ENCODE peak calls at places on chromosomes 4 and X, in seven cellular contexts. G is SJCRH30, P is fibroblast of lung, M is IMR-90, B is heart right ventricle, I is dorsolateral prefrontal cortex, R is endodermal cell. J is an unnamed sample.

GRCh38 chr4:40401646-40402045 is 66.5 kb downstream of the CHRNA9 start:
- DNase-seq in G (no peak), R (no peak), I (no peak), P (peak), B (no peak), M (peak), J (no peak)

GRCh38 chr4:40190880-40191815 is 5.7 kb upstream of the RHOH start:
- DNase-seq in P (no peak), G (no peak), R (no peak), B (no peak), M (no peak), I (no peak), J (no peak)

GRCh38 chrX:11619426-11619825 is 46.3 kb downstream of the ARHGAP6 start:
- DNase-seq in P (peak), G (no peak), R (no peak), M (peak), I (no peak), B (no peak), J (no peak)

GRCh38 chrX:31819455-31819854 is 747.6 kb upstream of the FTHL17 start:
- DNase-seq in R (no peak), P (no peak), G (no peak), B (no peak), I (no peak), M (no peak), J (no peak)

GRCh38 chrX:44352739-44353138 is 9.3 kb upstream of the EFHC2 start:
- DNase-seq in M (no peak), P (no peak), G (no peak), I (no peak), R (no peak), B (no peak), J (no peak)

GRCh38 chrX:55135171-55135570 is 46.4 kb downstream of the PAGE2 start:
- DNase-seq in I (peak), B (peak), G (peak), M (peak), R (peak), P (peak), J (no peak)

GRCh38 chr4:101039367-101039766 is 308.0 kb downstream of the PPP3CA start:
- DNase-seq in P (no peak), B (no peak), G (no peak), R (no peak), M (no peak), I (no peak), J (no peak)

GRCh38 chrX:32745323-32745722 is 466.0 kb downstream of the DMD start:
- DNase-seq in B (no peak), P (peak), M (no peak), R (no peak), I (no peak), G (no peak), J (no peak)

GRCh38 chr4:124932447-124932846 is 219.9 kb upstream of the ANKRD50 start:
- DNase-seq in M (no peak), G (no peak), B (no peak), I (no peak), R (no peak), P (no peak), J (no peak)

GRCh38 chr4:42638993-42639392 is 17.9 kb downstream of the ATP8A1 start:
- DNase-seq in I (no peak), M (no peak), G (no peak), B (no peak), P (no peak), R (no peak), J (no peak)

GRCh38 chr4:30789219-30789671 is 69.1 kb downstream of the PCDH7 start:
- DNase-seq in G (no peak), R (no peak), I (no peak), B (no peak), M (no peak), P (no peak), J (no peak)

GRCh38 chrX:151981129-151981528 is 6.7 kb upstream of the GABRE start:
- DNase-seq in M (peak), R (no peak), B (no peak), P (no peak), I (no peak), G (no peak), J (no peak)

GRCh38 chr4:120431180-120431579 is 364.5 kb upstream of the MAD2L1 start:
- DNase-seq in B (no peak), G (no peak), I (no peak), R (no peak), M (no peak), P (no peak), J (no peak)

GRCh38 chrX:110588164-110588563 is 207.5 kb downstream of the CHRDL1 start:
- DNase-seq in R (no peak), B (no peak), P (no peak), G (peak), M (no peak), I (no peak), J (no peak)

GRCh38 chrX:97397371-97397770 is 513.7 kb downstream of the RPA4 start:
- DNase-seq in M (peak), B (no peak), R (no peak), P (peak), I (no peak), G (no peak), J (no peak)

GRCh38 chr4:36341936-36342335 is 60.5 kb downstream of the DTHD1 start:
- DNase-seq in R (no peak), M (no peak), G (no peak), P (no peak), I (no peak), B (no peak), J (no peak)

GRCh38 chrX:13700380-13700779 is 11.5 kb downstream of the RAB9A start:
- DNase-seq in P (no peak), R (no peak), B (no peak), M (peak), I (peak), G (no peak), J (no peak)

GRCh38 chr4:182448281-182449151 is 205.3 kb downstream of the TENM3 start:
- DNase-seq in R (peak), P (peak), G (peak), B (peak), M (peak), I (peak), J (peak)

GRCh38 chr4:14269824-14270223 is 642.3 kb upstream of the BOD1L1 start:
- DNase-seq in G (no peak), I (no peak), M (no peak), R (no peak), P (no peak), B (no peak), J (peak)

GRCh38 chr4:39698424-39699009 is 581 bp downstream of the UBE2K start:
- DNase-seq in B (peak), R (peak), M (no peak), I (peak), P (peak), G (peak), J (peak)

GRCh38 chr4:107117726-107118125 is 81.6 kb upstream of the DKK2 start:
- DNase-seq in I (no peak), G (no peak), B (no peak), M (no peak), P (no peak), R (no peak), J (no peak)

GRCh38 chrX:150690126-150690525 is 3.1 kb upstream of the MTMR1 start:
- DNase-seq in R (no peak), I (no peak), G (peak), M (peak), B (no peak), P (peak), J (no peak)

GRCh38 chr4:152777488-152777887 is 2.0 kb downstream of the TIGD4 start:
- DNase-seq in M (no peak), I (no peak), R (no peak), B (no peak), P (no peak), G (no peak), J (no peak)
- H3K27ac ChIP-seq in M (no peak), I (no peak), R (no peak), B (no peak), P (no peak), G (no peak), J (no peak)

GRCh38 chrX:103637604-103638338 is 9.0 kb downstream of the TCEAL1 start:
- DNase-seq in R (no peak), M (peak), B (no peak), I (no peak), P (no peak), G (no peak), J (no peak)
- H3K27ac ChIP-seq in R (no peak), M (no peak), B (no peak), I (no peak), P (no peak), G (no peak), J (no peak)

GRCh38 chr4:82432596-82432995 is 2.2 kb downstream of the ENOPH1 start:
- DNase-seq in G (no peak), P (no peak), I (no peak), R (no peak), B (no peak), M (no peak), J (no peak)

GRCh38 chr4:82431026-82431745 is 796 bp downstream of the ENOPH1 start:
- DNase-seq in R (peak), I (no peak), P (no peak), B (peak), M (peak), G (peak), J (no peak)

GRCh38 chr4:82433791-82434190 is 3.4 kb downstream of the ENOPH1 start:
- DNase-seq in M (no peak), R (no peak), I (no peak), G (no peak), P (no peak), B (no peak), J (no peak)

GRCh38 chr4:82430193-82431025 is at the start of the genes ENOPH1 and HNRNPDL:
- DNase-seq in M (peak), I (peak), B (peak), G (peak), R (peak), P (peak), J (peak)

DNA sequence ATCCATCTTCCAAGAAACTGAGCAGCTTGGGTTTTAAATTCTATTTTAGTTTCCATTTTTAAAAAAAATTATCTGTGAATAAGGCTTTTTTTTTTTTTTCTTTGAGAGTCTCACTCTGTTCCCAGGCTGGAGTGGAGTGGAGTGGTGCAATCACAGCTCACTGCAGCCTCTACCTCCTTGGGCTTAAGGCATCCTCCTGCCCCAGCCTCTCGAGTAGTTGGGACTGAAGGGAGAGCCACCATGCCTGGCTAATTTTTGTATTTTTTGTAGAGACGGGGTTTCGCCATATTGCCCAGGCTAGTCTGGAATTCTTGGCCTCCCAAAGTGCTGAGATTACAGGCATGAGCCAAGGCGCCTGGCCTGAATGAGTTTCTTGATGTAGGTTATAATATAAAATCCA is 1.4 kb downstream of the ENOPH1 start:
- DNase-seq in P (no peak), G (no peak), M (no peak), B (no peak), I (no peak), R (no peak), J (no peak)
- H3K27ac ChIP-seq in P (no peak), G (no peak), M (no peak), B (no peak), I (no peak), R (no peak), J (no peak)

DNA sequence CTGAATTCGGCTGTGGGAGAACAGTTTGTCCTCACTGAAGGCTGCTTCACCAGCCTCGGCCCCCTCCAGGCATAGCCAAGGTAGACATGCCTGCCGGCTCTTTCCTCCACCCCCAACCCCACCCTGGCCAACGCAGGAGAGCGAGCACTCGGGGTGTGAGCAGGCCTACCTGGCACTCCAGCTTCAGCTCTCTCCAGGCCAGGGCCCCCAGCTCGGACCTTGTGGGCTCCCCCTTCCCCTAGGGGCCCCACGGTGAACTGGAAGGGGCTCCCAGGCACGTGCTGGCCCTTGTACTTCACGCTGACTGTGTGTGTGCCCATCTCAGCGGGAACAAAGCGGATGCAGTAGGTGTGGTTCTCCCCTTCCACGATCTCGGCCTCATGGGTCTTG is 22.4 kb downstream of the FLNA start:
- DNase-seq in R (no peak), P (no peak), G (no peak), M (no peak), I (no peak), B (no peak), J (no peak)
- H3K27ac ChIP-seq in R (no peak), P (no peak), G (no peak), M (no peak), I (no peak), B (no peak), J (no peak)

GRCh38 chrX:107775734-107776511 is at the start of gene TSC22D3:
- DNase-seq in G (peak), B (peak), P (peak), M (peak), I (peak), R (peak), J (peak)

GRCh38 chrX:107769581-107770317 is 5.8 kb downstream of the TSC22D3 start:
- DNase-seq in M (no peak), R (no peak), I (no peak), B (no peak), G (peak), P (no peak), J (no peak)

GRCh38 chrX:107773906-107774435 is 1.6 kb downstream of the TSC22D3 start:
- DNase-seq in R (no peak), B (no peak), M (no peak), G (no peak), I (no peak), P (no peak), J (no peak)

GRCh38 chrX:107775000-107775733 is 420 bp downstream of the TSC22D3 start:
- DNase-seq in R (peak), M (no peak), I (no peak), B (no peak), P (no peak), G (no peak), J (no peak)

GRCh38 chrX:107773206-107773605 is 2.4 kb downstream of the TSC22D3 start:
- DNase-seq in B (no peak), R (peak), I (no peak), P (no peak), G (peak), M (no peak), J (no peak)
- H3K27ac ChIP-seq in B (no peak), R (no peak), I (no peak), P (no peak), G (no peak), M (no peak), J (no peak)

GRCh38 chrX:10516781-10517322 is 103.5 kb downstream of the MID1 start:
- DNase-seq in I (no peak), B (no peak), P (no peak), R (no peak), M (no peak), G (no peak), J (no peak)

GRCh38 chrX:10513974-10514373 is 106.4 kb downstream of the MID1 start:
- DNase-seq in R (no peak), B (no peak), P (no peak), M (no peak), G (no peak), I (no peak), J (no peak)

GRCh38 chrX:10512258-10512657 is 108.1 kb downstream of the MID1 start:
- DNase-seq in R (no peak), G (peak), M (peak), P (peak), I (no peak), B (no peak), J (no peak)

GRCh38 chrX:10512741-10513140 is 107.6 kb downstream of the MID1 start:
- DNase-seq in M (no peak), G (no peak), I (no peak), P (no peak), R (no peak), B (no peak), J (no peak)

DNA sequence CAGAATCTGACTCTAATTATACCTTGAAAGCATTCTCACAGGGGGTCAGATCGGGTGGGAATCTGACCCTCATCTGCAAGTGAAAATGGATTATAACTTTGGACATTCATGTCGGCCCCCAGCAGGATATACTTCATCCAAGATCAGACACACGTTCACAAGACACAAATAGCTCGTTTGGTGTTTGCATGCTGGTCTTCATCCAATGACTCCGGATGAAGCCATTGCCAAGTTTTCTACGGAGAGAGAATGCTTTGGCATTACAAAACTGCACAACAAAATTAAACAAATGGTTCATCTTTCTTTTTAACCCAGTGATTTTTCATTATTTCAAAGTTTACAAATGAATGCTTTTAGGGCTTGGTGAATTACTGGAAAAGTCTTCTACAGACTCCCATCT is 105.5 kb downstream of the MID1 start:
- DNase-seq in G (no peak), M (peak), R (no peak), B (no peak), P (peak), I (no peak), J (no peak)
- H3K27ac ChIP-seq in G (no peak), M (no peak), R (no peak), B (no peak), P (no peak), I (no peak), J (no peak)

GRCh38 chrX:46587158-46587557 is 13.6 kb downstream of the CHST7 start:
- DNase-seq in B (no peak), G (no peak), M (peak), P (no peak), R (no peak), I (no peak), J (no peak)
- H3K27ac ChIP-seq in B (peak), G (no peak), M (peak), P (peak), R (no peak), I (no peak), J (no peak)

J was measured in substantia nigra.